ENCODE peak calls at places on chromosomes 4 and X, in seven cellular contexts. V is HCT116, Y is HepG2, T is GM12878, M is NT2/D1, O is SK-N-SH, R is H1. H is an unnamed sample.

GRCh38 chrX:40422021-40422420 is 158.7 kb upstream of the ATP6AP2 start:
- DNase-seq in V (no peak), Y (no peak), T (no peak), M (no peak), O (no peak), R (no peak), H (no peak)

GRCh38 chrX:150683536-150684146 is 9.6 kb upstream of the MTMR1 start:
- DNase-seq in V (peak; percentile 12), Y (peak; percentile 26), T (no peak), M (peak; percentile 6), O (peak; percentile 43), R (no peak), H (peak; percentile 40)

GRCh38 chr4:157075811-157076577 is at the start of gene GLRB:
- DNase-seq in V (no peak), Y (no peak), T (no peak), M (no peak), O (peak; percentile 89), R (no peak), H (no peak)

GRCh38 chrX:150692296-150692695 is 900 bp upstream of the MTMR1 start:
- DNase-seq in V (no peak), Y (no peak), T (no peak), M (no peak), O (peak; percentile 12), R (no peak), H (no peak)

GRCh38 chrX:149631293-149632165 is at the start of gene TMEM185A:
- DNase-seq in V (peak; percentile 33), Y (peak; percentile 30), T (no peak), M (peak; percentile 47), O (peak; percentile 88), R (peak; percentile 13), H (peak; percentile 76)

GRCh38 chr4:4666693-4667642 is 125.1 kb upstream of the STX18 start:
- DNase-seq in V (no peak), Y (no peak), T (no peak), M (peak; percentile 48), O (peak; percentile 28), R (no peak), H (no peak)

GRCh38 chrX:134520860-134521390 is 61.0 kb downstream of the HPRT1 start:
- DNase-seq in V (peak; percentile 51), Y (peak; percentile 34), T (no peak), M (peak; percentile 39), O (peak; percentile 61), R (no peak), H (peak; percentile 67)

GRCh38 chr4:52853351-52853750 is 8.8 kb upstream of the RASL11B start:
- DNase-seq in V (no peak), Y (no peak), T (no peak), M (no peak), O (no peak), R (no peak), H (no peak)

GRCh38 chr4:70559216-70559830 is 32.7 kb upstream of the AMBN start:
- DNase-seq in V (peak; percentile 35), Y (peak; percentile 67), T (no peak), M (peak; percentile 20), O (peak; percentile 37), R (no peak), H (peak; percentile 62)

GRCh38 chrX:104166735-104167436 is 633 bp downstream of the FAM199X start:
- DNase-seq in V (no peak), Y (no peak), T (no peak), M (peak; percentile 3), O (peak; percentile 38), R (no peak), H (peak; percentile 25)

GRCh38 chrX:43121637-43122036 is 343.7 kb upstream of the PPP1R2C start:
- DNase-seq in V (no peak), Y (no peak), T (no peak), M (no peak), O (no peak), R (no peak), H (no peak)

GRCh38 chr4:140790171-140790570 is 34.0 kb upstream of the TBC1D9 start:
- DNase-seq in V (no peak), Y (no peak), T (no peak), M (no peak), O (no peak), R (no peak), H (no peak)

GRCh38 chr4:18105023-18106011 is 83.8 kb upstream of the LCORL start:
- DNase-seq in V (no peak), Y (no peak), T (peak; percentile 34), M (no peak), O (no peak), R (no peak), H (no peak)

GRCh38 chr4:54176202-54176601 is 52.9 kb upstream of the PDGFRA start:
- DNase-seq in V (no peak), Y (peak; percentile 6), T (no peak), M (no peak), O (no peak), R (no peak), H (no peak)

GRCh38 chrX:124651031-124651430 is 304.7 kb downstream of the SH2D1A start:
- DNase-seq in V (no peak), Y (no peak), T (no peak), M (no peak), O (no peak), R (no peak), H (no peak)

GRCh38 chr4:163484906-163485305 is 9.6 kb upstream of the TMA16 start:
- DNase-seq in V (peak; percentile 50), Y (peak; percentile 41), T (no peak), M (peak; percentile 32), O (peak; percentile 63), R (peak; percentile 21), H (peak; percentile 58)

GRCh38 chr4:172480471-172480870 is 667.3 kb downstream of the GALNTL6 start:
- DNase-seq in V (no peak), Y (no peak), T (no peak), M (no peak), O (no peak), R (no peak), H (no peak)
- TF ChIP-seq YY1 in V (no peak), Y (no peak), T (no peak), M (no peak), O (no peak), R (no peak), H (no peak)

GRCh38 chrX:138128025-138128671 is 562.2 kb downstream of the ZIC3 start:
- DNase-seq in V (peak; percentile 1), Y (peak; percentile 2), T (no peak), M (peak; percentile 13), O (peak; percentile 28), R (no peak), H (peak; percentile 25)

GRCh38 chrX:138127314-138127713 is 561.4 kb downstream of the ZIC3 start:
- DNase-seq in V (no peak), Y (no peak), T (no peak), M (no peak), O (no peak), R (no peak), H (no peak)
- TF ChIP-seq YY1 in V (no peak), Y (no peak), T (no peak), M (no peak), O (no peak), R (no peak), H (no peak)

GRCh38 chrX:13794417-13794816 is 22.5 kb downstream of the GPM6B start:
- DNase-seq in V (no peak), Y (no peak), T (no peak), M (no peak), O (no peak), R (no peak), H (no peak)

GRCh38 chrX:13791145-13791544 is 25.7 kb downstream of the GPM6B start:
- DNase-seq in V (no peak), Y (no peak), T (no peak), M (no peak), O (no peak), R (no peak), H (no peak)

GRCh38 chrX:13791559-13791958 is 25.3 kb downstream of the GPM6B start:
- DNase-seq in V (no peak), Y (no peak), T (no peak), M (no peak), O (no peak), R (no peak), H (no peak)

GRCh38 chrX:13790206-13791131 is 26.4 kb downstream of the GPM6B start:
- DNase-seq in V (no peak), Y (no peak), T (no peak), M (no peak), O (no peak), R (no peak), H (no peak)

DNA sequence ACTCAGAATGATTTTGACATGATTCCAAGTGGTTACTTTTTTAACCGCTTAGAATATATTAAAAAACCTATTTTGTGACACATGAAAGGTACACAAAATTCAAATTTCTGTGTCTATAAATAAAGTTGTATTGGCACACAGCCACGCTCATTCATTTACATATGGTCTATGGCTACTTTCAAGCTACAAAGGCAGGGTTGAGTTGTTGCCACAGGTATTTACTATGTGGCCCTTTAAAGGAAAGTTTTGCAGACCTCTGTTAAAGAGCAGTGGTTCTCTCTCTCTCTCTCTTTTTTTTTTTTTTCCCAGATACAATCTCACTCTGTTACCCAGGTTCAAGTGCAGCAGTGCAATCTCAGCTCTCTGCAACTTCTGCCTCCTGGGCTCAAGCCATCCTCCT is 23.0 kb downstream of the GPM6B start:
- DNase-seq in V (no peak), Y (no peak), T (peak; percentile 8), M (no peak), O (no peak), R (no peak), H (no peak)
- TF ChIP-seq YY1 in V (no peak), Y (no peak), T (no peak), M (no peak), O (no peak), R (no peak), H (no peak)

GRCh38 chr4:159105063-159105414 is 2.2 kb downstream of the RAPGEF2 start:
- DNase-seq in V (no peak), Y (no peak), T (no peak), M (no peak), O (no peak), R (no peak), H (no peak)

GRCh38 chr4:159102623-159103405 is at the start of gene RAPGEF2:
- DNase-seq in V (peak; percentile 89), Y (peak; percentile 84), T (peak; percentile 52), M (peak; percentile 71), O (peak; percentile 97), R (peak; percentile 83), H (peak; percentile 94)

GRCh38 chr4:159105761-159106243 is 2.9 kb downstream of the RAPGEF2 start:
- DNase-seq in V (no peak), Y (peak; percentile 59), T (peak; percentile 57), M (no peak), O (no peak), R (no peak), H (no peak)

GRCh38 chr4:159101983-159102622 is 776 bp upstream of the RAPGEF2 start:
- DNase-seq in V (no peak), Y (no peak), T (no peak), M (no peak), O (no peak), R (no peak), H (no peak)

DNA sequence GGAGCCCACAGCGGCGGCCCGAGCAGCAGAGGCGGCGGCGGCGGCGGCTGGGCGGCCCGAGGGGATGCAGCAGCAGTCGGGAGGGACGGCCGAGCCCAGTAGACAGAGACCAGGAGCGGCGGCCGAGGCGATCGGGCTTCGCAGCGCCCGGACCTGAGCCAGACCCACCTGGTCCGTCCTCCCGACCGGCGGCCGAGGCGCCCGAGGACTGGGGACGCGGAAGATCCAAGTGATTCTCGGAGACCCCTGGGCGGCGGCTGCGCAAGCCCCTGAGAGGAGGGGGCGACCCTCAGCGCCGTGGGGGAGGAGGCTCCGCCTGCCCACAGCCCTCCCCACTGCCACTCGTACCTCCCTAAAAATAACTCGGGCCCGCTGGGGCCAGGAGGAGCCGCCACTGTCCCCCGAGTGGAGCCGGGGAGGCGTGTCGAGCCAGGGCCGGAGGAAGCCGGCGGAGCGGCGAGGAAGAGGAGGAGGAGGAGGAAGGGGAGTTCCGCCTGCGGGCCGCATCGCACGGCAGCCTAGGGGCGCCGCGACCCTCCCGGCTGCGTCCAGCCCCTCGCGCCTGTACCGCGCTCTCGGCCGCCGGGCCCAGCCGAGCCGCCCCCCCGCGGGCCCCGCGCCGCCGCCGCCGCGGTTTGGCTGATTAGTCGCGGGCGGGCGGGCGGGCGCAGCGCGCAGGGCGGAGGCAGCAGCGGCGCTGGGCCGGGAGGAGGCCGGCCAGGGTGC is 690 bp downstream of the RAPGEF2 start:
- DNase-seq in V (no peak), Y (no peak), T (no peak), M (no peak), O (peak; percentile 82), R (no peak), H (peak; percentile 60)
- TF ChIP-seq YY1 in V (no peak), Y (no peak), T (no peak), M (no peak), O (no peak), R (peak; percentile 2), H (peak; percentile 23)